ENCODE peak calls at places on chromosomes 13 and 19, in five cellular contexts. One of them, this sample, is unnamed.

GRCh38 chr19:33376931-33377557 is 3.5 kb downstream of the CEBPG start:
- DNase-seq in Caco-2: no peak
- DNase-seq in BE2C: no peak
- DNase-seq in bronchial epithelial cell: peak; percentile 96
- DNase-seq in lower leg skin: peak; percentile 25
- DNase-seq in this sample: no peak

GRCh38 chr13:105920375-105920774 is 615.1 kb downstream of the EFNB2 start:
- DNase-seq in Caco-2: no peak
- DNase-seq in BE2C: no peak
- DNase-seq in bronchial epithelial cell: peak; percentile 96
- DNase-seq in lower leg skin: no peak
- DNase-seq in this sample: no peak

GRCh38 chr13:114119196-114119595 is 13.2 kb downstream of the RASA3 start:
- DNase-seq in Caco-2: no peak
- DNase-seq in BE2C: no peak
- DNase-seq in bronchial epithelial cell: peak; percentile 44
- DNase-seq in lower leg skin: no peak
- DNase-seq in this sample: no peak

GRCh38 chr13:30045916-30046704 is 195.7 kb upstream of the UBL3 start:
- DNase-seq in Caco-2: no peak
- DNase-seq in BE2C: no peak
- DNase-seq in bronchial epithelial cell: peak; percentile 70
- DNase-seq in lower leg skin: no peak
- DNase-seq in this sample: no peak

GRCh38 chr13:50697746-50698526 is 145.6 kb downstream of the DLEU7 start:
- DNase-seq in Caco-2: no peak
- DNase-seq in BE2C: no peak
- DNase-seq in bronchial epithelial cell: peak; percentile 33
- DNase-seq in lower leg skin: no peak
- DNase-seq in this sample: no peak

GRCh38 chr13:56755181-56755580 is 385.5 kb upstream of the PRR20A start:
- DNase-seq in Caco-2: peak; percentile 15
- DNase-seq in BE2C: no peak
- DNase-seq in bronchial epithelial cell: peak; percentile 26
- DNase-seq in lower leg skin: no peak
- DNase-seq in this sample: no peak

GRCh38 chr13:102907016-102907756 is 61.4 kb downstream of the ERCC5 start:
- DNase-seq in Caco-2: no peak
- DNase-seq in BE2C: no peak
- DNase-seq in bronchial epithelial cell: no peak
- DNase-seq in lower leg skin: no peak
- DNase-seq in this sample: no peak

GRCh38 chr13:45472171-45472705 is 7.5 kb downstream of the COG3 start:
- DNase-seq in Caco-2: no peak
- DNase-seq in BE2C: no peak
- DNase-seq in bronchial epithelial cell: peak; percentile 19
- DNase-seq in lower leg skin: no peak
- DNase-seq in this sample: no peak

GRCh38 chr13:103866041-103866440 is 799.8 kb upstream of the SLC10A2 start:
- DNase-seq in Caco-2: no peak
- DNase-seq in BE2C: no peak
- DNase-seq in bronchial epithelial cell: no peak
- DNase-seq in lower leg skin: no peak
- DNase-seq in this sample: no peak

GRCh38 chr19:1622541-1622940 is 17.3 kb upstream of the UQCR11 start:
- DNase-seq in Caco-2: no peak
- DNase-seq in BE2C: no peak
- DNase-seq in bronchial epithelial cell: no peak
- DNase-seq in lower leg skin: no peak
- DNase-seq in this sample: no peak

GRCh38 chr19:1621574-1621973 is 16.3 kb upstream of the UQCR11 start:
- DNase-seq in Caco-2: no peak
- DNase-seq in BE2C: no peak
- DNase-seq in bronchial epithelial cell: no peak
- DNase-seq in lower leg skin: no peak
- DNase-seq in this sample: no peak

GRCh38 chr19:1619703-1620102 is 14.4 kb upstream of the UQCR11 start:
- DNase-seq in Caco-2: no peak
- DNase-seq in BE2C: no peak
- DNase-seq in bronchial epithelial cell: no peak
- DNase-seq in lower leg skin: no peak
- DNase-seq in this sample: no peak

GRCh38 chr19:1622007-1622406 is 16.7 kb upstream of the UQCR11 start:
- DNase-seq in Caco-2: no peak
- DNase-seq in BE2C: no peak
- DNase-seq in bronchial epithelial cell: no peak
- DNase-seq in lower leg skin: no peak
- DNase-seq in this sample: no peak

DNA sequence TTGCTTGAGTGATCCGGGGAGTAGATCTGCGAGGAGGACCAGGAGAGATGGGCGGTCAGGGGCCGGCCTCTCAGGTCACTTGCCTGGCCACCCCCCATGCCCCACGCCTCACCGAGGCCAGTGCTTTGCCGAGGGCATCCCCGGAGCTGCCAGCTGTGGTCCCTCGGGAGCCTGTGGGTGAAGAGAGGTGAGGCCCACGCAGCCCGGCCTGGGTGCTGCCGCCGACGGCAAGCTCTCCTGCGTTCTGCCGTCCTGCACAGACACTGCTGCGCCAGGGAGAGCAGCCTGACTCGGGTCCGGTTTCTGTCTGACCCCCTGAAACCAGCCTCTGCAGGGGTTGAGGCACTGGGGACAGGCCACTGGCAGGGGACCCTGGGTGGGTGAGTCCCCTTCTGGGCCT is 15.8 kb upstream of the UQCR11 start:
- DNase-seq in Caco-2: no peak
- DNase-seq in BE2C: no peak
- DNase-seq in bronchial epithelial cell: no peak
- DNase-seq in lower leg skin: no peak
- DNase-seq in this sample: no peak
- H3K4me3 ChIP-seq in Caco-2: no peak overlapping the region
- H3K4me3 ChIP-seq in BE2C: no peak overlapping the region
- H3K4me3 ChIP-seq in bronchial epithelial cell: no peak overlapping the region
- H3K4me3 ChIP-seq in lower leg skin: no peak overlapping the region
- H3K4me3 ChIP-seq in this sample: no peak overlapping the region

DNA sequence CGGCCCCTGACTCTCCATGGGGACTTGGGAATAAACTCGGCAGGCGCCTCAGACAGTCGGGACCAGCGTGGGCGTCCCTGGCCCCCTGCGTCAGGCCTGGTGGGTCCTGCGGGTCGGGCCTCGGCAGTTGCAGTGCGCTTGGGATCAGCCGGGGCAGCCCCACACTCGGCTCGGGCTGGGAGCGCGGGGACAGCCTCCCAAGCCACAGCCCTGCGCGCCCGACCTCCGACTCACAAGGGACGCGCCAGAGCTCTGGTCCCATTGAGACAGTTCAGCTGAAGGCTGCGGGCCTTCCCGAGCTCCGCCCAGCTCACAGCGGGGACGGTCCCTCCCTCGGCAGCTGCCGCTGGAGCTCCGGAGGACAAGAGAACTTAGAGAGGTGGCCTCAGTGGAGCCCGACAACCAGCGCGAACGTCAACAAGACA is 45.7 kb upstream of the ZNF730 start:
- DNase-seq in Caco-2: no peak
- DNase-seq in BE2C: peak; percentile 54
- DNase-seq in bronchial epithelial cell: no peak
- DNase-seq in lower leg skin: no peak
- DNase-seq in this sample: no peak
- H3K4me3 ChIP-seq in Caco-2: no peak overlapping the region
- H3K4me3 ChIP-seq in BE2C: peak overlapping the region; percentile 32
- H3K4me3 ChIP-seq in bronchial epithelial cell: no peak overlapping the region
- H3K4me3 ChIP-seq in lower leg skin: no peak overlapping the region
- H3K4me3 ChIP-seq in this sample: peak overlapping the region; percentile 11

DNA sequence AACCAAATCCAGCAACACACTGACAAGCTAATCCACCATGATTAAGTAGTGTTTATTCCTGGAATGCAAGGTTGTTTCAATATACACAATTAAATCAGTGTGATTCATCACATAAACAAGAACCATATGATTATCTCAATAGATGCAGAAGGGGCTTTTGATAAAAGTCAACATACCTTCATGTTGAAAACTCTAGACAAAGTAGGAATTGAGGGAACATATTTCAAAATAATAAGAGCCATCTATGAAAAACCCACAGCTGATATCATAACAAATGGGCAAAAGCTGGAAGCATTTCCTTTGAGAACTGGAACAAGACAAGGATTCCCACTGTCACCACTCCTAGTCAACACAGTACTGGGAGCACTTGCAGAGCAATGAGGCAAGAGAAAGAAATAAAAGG is 213.6 kb upstream of the CSNK1A1L start:
- DNase-seq in Caco-2: no peak
- DNase-seq in BE2C: no peak
- DNase-seq in bronchial epithelial cell: no peak
- DNase-seq in lower leg skin: no peak
- DNase-seq in this sample: no peak
- H3K4me3 ChIP-seq in Caco-2: no peak overlapping the region
- H3K4me3 ChIP-seq in BE2C: no peak overlapping the region
- H3K4me3 ChIP-seq in bronchial epithelial cell: no peak overlapping the region
- H3K4me3 ChIP-seq in lower leg skin: no peak overlapping the region
- H3K4me3 ChIP-seq in this sample: no peak overlapping the region

DNA sequence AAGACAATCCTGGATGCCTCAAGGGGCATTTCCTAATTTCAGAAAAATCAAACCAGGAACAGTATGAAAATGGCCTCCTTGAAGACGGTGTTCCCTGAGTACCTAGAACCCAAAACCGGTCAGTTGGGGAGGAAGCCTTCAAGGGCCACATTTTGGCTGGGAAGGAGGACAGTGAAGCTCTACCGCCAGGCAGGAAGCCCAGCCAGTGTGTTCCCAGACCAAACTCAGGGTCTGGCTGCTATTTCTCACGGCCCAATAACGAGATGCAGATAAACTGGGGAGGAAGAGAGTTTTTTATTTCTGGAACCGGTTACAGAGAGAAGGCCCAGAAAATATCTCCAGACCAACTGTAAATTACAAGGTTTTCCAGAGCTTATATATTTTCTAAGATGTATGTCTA is 24.3 kb upstream of the CEACAM21 start:
- DNase-seq in Caco-2: no peak
- DNase-seq in BE2C: no peak
- DNase-seq in bronchial epithelial cell: no peak
- DNase-seq in lower leg skin: no peak
- DNase-seq in this sample: no peak
- H3K4me3 ChIP-seq in Caco-2: no peak overlapping the region
- H3K4me3 ChIP-seq in BE2C: no peak overlapping the region
- H3K4me3 ChIP-seq in bronchial epithelial cell: no peak overlapping the region
- H3K4me3 ChIP-seq in lower leg skin: no peak overlapping the region
- H3K4me3 ChIP-seq in this sample: no peak overlapping the region

This sample was measured in lung.